ENCODE peak calls at places on chromosomes 13 and 19, in four cellular contexts. J, E, Z and X are unnamed samples.

GRCh38 chr13:21637296-21637695 is 33.3 kb upstream of the MICU2 start:
- DNase-seq in J (no peak), E (no peak), Z (no peak), X (no peak)

GRCh38 chr19:55146078-55146647 is 2.8 kb downstream of the TNNT1 start:
- DNase-seq in J (peak; percentile 75), E (no peak), Z (peak; percentile 68), X (peak; percentile 96)

GRCh38 chr13:61880576-61881283 is 465.1 kb upstream of the PCDH20 start:
- DNase-seq in J (peak; percentile 59), E (no peak), Z (peak; percentile 13), X (peak; percentile 40)

GRCh38 chr13:51451134-51451466 is 1.7 kb downstream of the INTS6 start:
- DNase-seq in J (no peak), E (no peak), Z (no peak), X (no peak)

GRCh38 chr13:40665061-40665753 is 1.2 kb downstream of the FOXO1 start:
- DNase-seq in J (peak; percentile 59), E (peak; percentile 37), Z (peak; percentile 21), X (peak; percentile 83)

GRCh38 chr19:1911995-1912394 is 6.8 kb downstream of the ADAT3 start:
- DNase-seq in J (no peak), E (no peak), Z (no peak), X (no peak)

GRCh38 chr19:29685326-29685725 is 20.1 kb downstream of the PLEKHF1 start:
- DNase-seq in J (no peak), E (no peak), Z (no peak), X (no peak)

GRCh38 chr19:16945762-16946465 is 57.1 kb downstream of the F2RL3 start:
- DNase-seq in J (no peak), E (no peak), Z (no peak), X (no peak)

GRCh38 chr19:54206030-54206830 is 5.6 kb downstream of the RPS9 start:
- DNase-seq in J (no peak), E (no peak), Z (no peak), X (no peak)

GRCh38 chr13:109712187-109712601 is 74.2 kb downstream of the IRS2 start:
- DNase-seq in J (peak; percentile 45), E (no peak), Z (peak; percentile 42), X (no peak)

GRCh38 chr13:50805805-50806204 is 37.7 kb downstream of the DLEU7 start:
- DNase-seq in J (peak; percentile 11), E (no peak), Z (no peak), X (no peak)

GRCh38 chr13:49341517-49341916 is 93.8 kb downstream of the CDADC1 start:
- DNase-seq in J (no peak), E (no peak), Z (no peak), X (no peak)

GRCh38 chr19:306151-306900 is 15.1 kb upstream of the PLPP2 start:
- DNase-seq in J (no peak), E (no peak), Z (no peak), X (peak; percentile 56)

GRCh38 chr13:114109646-114110045 is 22.8 kb downstream of the RASA3 start:
- DNase-seq in J (peak; percentile 39), E (no peak), Z (peak; percentile 9), X (peak; percentile 79)

GRCh38 chr13:20193924-20194631 is 1.3 kb upstream of the GJB2 start:
- DNase-seq in J (peak; percentile 40), E (peak; percentile 30), Z (no peak), X (no peak)

GRCh38 chr13:76440568-76440967 is 445.6 kb downstream of the KCTD12 start:
- DNase-seq in J (no peak), E (no peak), Z (no peak), X (no peak)

GRCh38 chr13:51453308-51453958 is 597 bp upstream of the INTS6 start:
- DNase-seq in J (peak; percentile 87), E (peak; percentile 86), Z (peak; percentile 61), X (peak; percentile 88)

GRCh38 chr13:31880849-31881494 is 141.6 kb downstream of the RXFP2 start:
- DNase-seq in J (no peak), E (no peak), Z (no peak), X (no peak)

GRCh38 chr19:35021016-35021415 is 9.3 kb upstream of the SCN1B start:
- DNase-seq in J (no peak), E (no peak), Z (no peak), X (no peak)
- H3K36me3 ChIP-seq in J (no peaks in the 10 kb centered on the region), E (peaks cover 84% of the 10 kb centered on the region), Z (peaks cover 92% of the 10 kb centered on the region), X (peaks cover 73% of the 10 kb centered on the region)

GRCh38 chr19:24029941-24030636 is 56.9 kb upstream of the ZNF254 start:
- DNase-seq in J (no peak), E (no peak), Z (peak; percentile 8), X (peak; percentile 43)

GRCh38 chr19:24033308-24033961 is 53.6 kb upstream of the ZNF254 start:
- DNase-seq in J (peak; percentile 95), E (peak; percentile 86), Z (peak; percentile 93), X (peak; percentile 94)

GRCh38 chr19:24033962-24034342 is 53.0 kb upstream of the ZNF254 start:
- DNase-seq in J (peak; percentile 46), E (peak; percentile 39), Z (peak; percentile 21), X (peak; percentile 28)

DNA sequence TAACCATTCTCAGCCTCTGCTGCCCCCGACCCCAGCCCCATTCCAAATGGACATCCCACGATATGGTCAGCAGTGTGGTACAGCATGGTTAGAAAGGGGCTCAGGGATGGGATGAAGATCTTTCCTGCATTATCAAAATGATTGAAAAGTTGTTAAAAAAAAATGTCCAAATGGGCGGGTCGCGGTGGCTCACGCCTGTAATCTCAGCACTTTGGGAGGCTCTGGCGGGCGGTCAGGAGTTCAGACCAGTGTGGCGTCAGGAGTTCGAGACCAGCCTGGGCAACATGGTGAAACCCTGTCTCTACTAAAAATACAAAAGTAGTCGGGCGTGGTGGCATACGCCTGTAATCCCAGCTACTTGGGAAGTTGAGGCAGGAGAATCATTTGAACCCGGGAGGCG is 54.3 kb upstream of the ZNF254 start:
- DNase-seq in J (no peak), E (no peak), Z (no peak), X (no peak)
- H3K4me3 ChIP-seq in J (peak overlapping the region; percentile 92), E (peak overlapping the region; percentile 90), Z (peak overlapping the region; percentile 32), X (no peak overlapping the region)

DNA sequence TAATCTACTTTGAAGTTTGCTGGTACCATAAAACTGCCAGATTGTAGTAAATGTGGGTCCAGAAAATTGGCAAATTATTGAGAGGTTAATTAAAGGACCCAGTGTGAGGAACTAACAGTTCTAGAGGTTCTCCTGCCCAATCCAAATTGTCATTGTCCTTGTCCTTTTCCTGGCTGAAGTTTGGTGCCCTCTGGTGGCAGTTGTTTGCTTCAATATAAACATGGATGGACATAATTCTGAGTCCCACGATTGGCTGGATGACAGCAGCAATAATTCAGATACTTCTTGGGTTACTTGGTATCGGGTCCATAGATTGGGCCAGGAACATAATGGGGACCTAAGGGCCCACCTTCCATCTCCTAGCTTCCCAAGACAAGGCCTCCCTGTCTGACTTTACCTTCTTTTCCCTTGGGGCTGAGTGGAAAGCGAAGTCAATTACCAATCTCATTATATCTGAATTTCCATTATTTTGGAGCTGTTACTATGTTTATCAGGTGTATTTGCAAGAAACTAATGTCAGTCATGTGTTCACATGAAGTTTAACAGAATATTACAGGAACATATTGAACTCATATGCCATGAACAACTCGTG is 33.8 kb upstream of the GARRE1 start:
- DNase-seq in J (peak; percentile 65), E (peak; percentile 43), Z (peak; percentile 69), X (peak; percentile 50)
- H3K36me3 ChIP-seq in J (peaks cover 29% of the 10 kb centered on the region), E (peaks cover 64% of the 10 kb centered on the region), Z (peaks cover 85% of the 10 kb centered on the region), X (peaks cover 26% of the 10 kb centered on the region)

GRCh38 chr13:24861617-24862362 is 97.8 kb downstream of the RNF17 start:
- DNase-seq in J (no peak), E (no peak), Z (no peak), X (no peak)
- H3K4me3 ChIP-seq in J (no peak overlapping the region), E (no peak overlapping the region), Z (no peak overlapping the region), X (no peak overlapping the region)

GRCh38 chr19:45047188-45047797 is 8.4 kb downstream of the CLASRP start:
- DNase-seq in J (no peak), E (no peak), Z (no peak), X (no peak)

GRCh38 chr19:45046355-45046754 is 7.5 kb downstream of the CLASRP start:
- DNase-seq in J (no peak), E (no peak), Z (no peak), X (no peak)

GRCh38 chr19:45049073-45049736 is 10.4 kb downstream of the CLASRP start:
- DNase-seq in J (no peak), E (no peak), Z (no peak), X (no peak)

GRCh38 chr19:45050036-45050435 is 11.2 kb downstream of the CLASRP start:
- DNase-seq in J (no peak), E (no peak), Z (no peak), X (no peak)

DNA sequence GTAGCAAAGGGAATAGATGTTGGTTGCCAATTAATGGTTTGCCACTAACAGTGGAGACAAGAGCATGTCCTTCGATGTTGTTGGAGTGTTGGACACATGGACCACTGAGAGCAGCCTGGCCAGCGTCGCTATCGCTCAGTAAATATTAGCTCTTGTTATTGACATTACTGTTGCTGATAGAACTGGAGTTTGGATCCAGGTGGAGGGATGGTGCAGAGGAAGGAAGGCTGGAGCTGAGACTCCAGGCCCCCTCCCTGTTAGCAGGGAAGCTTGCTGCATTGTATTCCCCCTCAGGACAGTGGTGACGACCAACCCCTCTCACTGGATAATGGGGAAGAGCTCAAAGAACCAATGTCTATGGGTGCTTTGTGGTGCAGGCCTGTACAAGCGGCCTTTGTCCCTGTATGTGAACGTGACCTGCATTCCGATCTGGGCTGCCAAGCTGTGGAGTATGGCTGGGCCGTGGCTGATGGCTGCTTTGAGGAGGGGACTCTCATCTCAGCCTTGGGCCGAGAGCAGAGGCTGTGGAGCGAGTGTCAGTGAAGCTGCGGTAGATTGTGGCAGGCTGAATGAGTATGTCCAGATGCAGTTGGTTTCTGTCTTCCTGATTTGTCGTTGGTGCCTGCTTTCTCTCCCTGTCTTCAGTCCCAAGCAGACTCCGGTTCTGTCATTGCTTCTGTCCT is 7.0 kb downstream of the CLASRP start:
- DNase-seq in J (no peak), E (no peak), Z (no peak), X (no peak)
- H3K36me3 ChIP-seq in J (no peaks in the 10 kb centered on the region), E (peaks cover 53% of the 10 kb centered on the region), Z (peaks cover 59% of the 10 kb centered on the region), X (peaks cover 21% of the 10 kb centered on the region)

DNA sequence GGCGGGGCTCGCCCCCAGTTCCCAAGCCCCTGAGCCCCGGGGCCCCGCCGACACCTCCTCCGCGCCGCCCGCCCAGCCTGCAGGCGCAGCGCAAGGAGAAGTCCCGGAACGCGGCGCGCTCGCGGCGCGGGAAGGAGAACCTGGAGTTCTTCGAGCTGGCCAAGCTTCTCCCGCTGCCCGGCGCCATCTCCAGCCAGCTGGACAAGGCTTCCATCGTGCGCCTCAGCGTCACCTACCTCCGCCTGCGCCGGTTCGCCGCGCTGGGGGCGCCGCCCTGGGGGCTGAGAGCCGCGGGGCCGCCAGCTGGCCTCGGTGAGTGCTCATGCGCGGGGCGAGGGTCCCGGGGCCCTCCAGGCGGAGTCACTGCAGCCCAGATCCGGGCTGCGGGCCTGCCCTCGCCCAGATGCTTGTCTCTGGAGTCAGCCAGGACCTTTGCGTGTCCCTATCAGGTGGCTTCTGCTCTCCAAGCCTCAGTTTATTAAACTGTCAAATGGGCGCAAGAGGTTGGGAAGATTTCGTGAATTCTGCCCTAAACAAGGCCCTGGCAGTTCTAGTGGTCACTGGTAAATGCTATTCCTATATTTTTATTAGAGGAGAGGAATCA is 2.0 kb downstream of the NPAS1 start:
- DNase-seq in J (peak; percentile 69), E (no peak), Z (peak; percentile 26), X (peak; percentile 87)
- H3K4me3 ChIP-seq in J (peak overlapping the region; percentile 44), E (no peak overlapping the region), Z (no peak overlapping the region), X (peak overlapping the region; percentile 34)

DNA sequence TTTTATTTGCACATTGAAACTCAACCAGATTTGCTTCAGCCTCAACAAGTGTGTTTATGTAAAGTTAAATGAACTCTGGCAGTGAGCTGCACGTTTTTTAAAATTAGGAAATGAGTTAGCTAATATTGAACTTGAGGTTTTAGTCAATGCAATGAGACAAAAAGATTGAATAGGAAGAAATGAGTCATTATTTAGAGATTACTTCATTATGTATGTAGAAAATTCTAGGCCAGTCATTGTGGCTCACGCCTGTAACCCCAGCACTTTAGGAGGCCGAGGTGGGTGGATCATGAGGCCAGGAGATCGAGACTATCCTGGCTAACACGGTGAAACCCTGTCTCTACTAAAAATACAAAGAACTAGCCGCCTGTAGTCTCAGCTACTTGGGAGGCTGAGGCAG is 22.8 kb upstream of the CD70 start:
- DNase-seq in J (no peak), E (no peak), Z (no peak), X (no peak)
- H3K36me3 ChIP-seq in J (no peaks in the 10 kb centered on the region), E (no peaks in the 10 kb centered on the region), Z (no peaks in the 10 kb centered on the region), X (no peaks in the 10 kb centered on the region)